ENCODE peak calls at places on chromosome 2, in six cellular contexts. J, K, O, H, D and E are unnamed samples. For H3K9me3, the result is how much of the 10 kb centered on the place peaks cover.

GRCh38 chr2:112001942-112002341 is 53.1 kb upstream of the TMEM87B start:
- DNase-seq in J (no peak), K (no peak), O (no peak), H (no peak), D (no peak), E (peak)

GRCh38 chr2:126781206-126781605 is 117.5 kb upstream of the TEX51 start:
- DNase-seq in J (no peak), K (no peak), O (no peak), H (no peak), D (no peak), E (no peak)

GRCh38 chr2:170047331-170048065 is 130.4 kb upstream of the MYO3B start:
- DNase-seq in J (no peak), K (no peak), O (no peak), H (no peak), D (no peak), E (no peak)

GRCh38 chr2:239932881-239933735 is 92.0 kb downstream of the NDUFA10 start:
- DNase-seq in J (peak), K (no peak), O (no peak), H (peak), D (peak), E (no peak)

GRCh38 chr2:231947694-231948093 is 13.8 kb upstream of the DIS3L2 start:
- DNase-seq in J (no peak), K (no peak), O (no peak), H (no peak), D (no peak), E (no peak)

GRCh38 chr2:175167076-175167791 is 769 bp downstream of the ATF2 start:
- DNase-seq in J (peak), K (peak), O (peak), H (peak), D (peak), E (peak)

GRCh38 chr2:53422979-53423378 is 344.6 kb upstream of the CHAC2 start:
- DNase-seq in J (no peak), K (peak), O (peak), H (no peak), D (no peak), E (peak)

GRCh38 chr2:134413912-134414311 is 160.0 kb downstream of the MGAT5 start:
- DNase-seq in J (no peak), K (no peak), O (no peak), H (no peak), D (no peak), E (no peak)

GRCh38 chr2:28469947-28470585 is 25.8 kb upstream of the PLB1 start:
- DNase-seq in J (no peak), K (no peak), O (no peak), H (no peak), D (no peak), E (no peak)

GRCh38 chr2:230946429-230947234 is 21.6 kb upstream of the GPR55 start:
- DNase-seq in J (no peak), K (no peak), O (no peak), H (no peak), D (no peak), E (no peak)

GRCh38 chr2:196088209-196088608 is 19.6 kb upstream of the DNAH7 start:
- DNase-seq in J (no peak), K (peak), O (peak), H (no peak), D (no peak), E (peak)

GRCh38 chr2:221817052-221817451 is 244.9 kb upstream of the EPHA4 start:
- DNase-seq in J (no peak), K (peak), O (no peak), H (no peak), D (no peak), E (peak)

GRCh38 chr2:69685321-69686048 is 41.9 kb upstream of the AAK1 start:
- DNase-seq in J (no peak), K (peak), O (no peak), H (no peak), D (no peak), E (peak)

GRCh38 chr2:99678651-99679050 is 188.8 kb upstream of the REV1 start:
- DNase-seq in J (no peak), K (no peak), O (no peak), H (no peak), D (no peak), E (no peak)

GRCh38 chr2:225008935-225009334 is 33.3 kb downstream of the DOCK10 start:
- DNase-seq in J (no peak), K (peak), O (no peak), H (no peak), D (no peak), E (no peak)

GRCh38 chr2:160270571-160271113 is 70.6 kb upstream of the ITGB6 start:
- DNase-seq in J (no peak), K (no peak), O (no peak), H (peak), D (peak), E (no peak)

GRCh38 chr2:219437141-219437540 is 2.5 kb downstream of the SPEG start:
- DNase-seq in J (no peak), K (no peak), O (no peak), H (no peak), D (no peak), E (no peak)

GRCh38 chr2:240594511-240595380 is 8.2 kb downstream of the CAPN10 start:
- DNase-seq in J (peak), K (no peak), O (peak), H (peak), D (peak), E (no peak)

GRCh38 chr2:220445429-220446105 is 818.1 kb downstream of the SLC4A3 start:
- DNase-seq in J (no peak), K (no peak), O (no peak), H (no peak), D (no peak), E (no peak)

GRCh38 chr2:61889212-61889956 is 928 bp upstream of the CCT4 start:
- DNase-seq in J (no peak), K (no peak), O (no peak), H (no peak), D (no peak), E (no peak)

GRCh38 chr2:176491172-176491904 is 222.1 kb downstream of the MTX2 start:
- DNase-seq in J (no peak), K (peak), O (no peak), H (peak), D (no peak), E (peak)

GRCh38 chr2:47904903-47905453 is 1.3 kb downstream of the FBXO11 start:
- DNase-seq in J (no peak), K (no peak), O (peak), H (peak), D (peak), E (peak)

GRCh38 chr2:182186132-182186735 is 200.6 kb downstream of the PPP1R1C start:
- DNase-seq in J (no peak), K (peak), O (no peak), H (no peak), D (no peak), E (peak)

GRCh38 chr2:42085706-42086487 is 38.1 kb downstream of the PKDCC start:
- DNase-seq in J (no peak), K (no peak), O (no peak), H (no peak), D (no peak), E (no peak)

GRCh38 chr2:173752152-173752551 is 213.0 kb downstream of the SP3 start:
- DNase-seq in J (no peak), K (peak), O (no peak), H (no peak), D (no peak), E (no peak)

GRCh38 chr2:593354-594026 is 83.7 kb downstream of the TMEM18 start:
- DNase-seq in J (no peak), K (no peak), O (no peak), H (peak), D (no peak), E (no peak)
- H3K9me3 ChIP-seq in J (under half), K (under half), O (under half), H (under half), D (under half), E (under half)

DNA sequence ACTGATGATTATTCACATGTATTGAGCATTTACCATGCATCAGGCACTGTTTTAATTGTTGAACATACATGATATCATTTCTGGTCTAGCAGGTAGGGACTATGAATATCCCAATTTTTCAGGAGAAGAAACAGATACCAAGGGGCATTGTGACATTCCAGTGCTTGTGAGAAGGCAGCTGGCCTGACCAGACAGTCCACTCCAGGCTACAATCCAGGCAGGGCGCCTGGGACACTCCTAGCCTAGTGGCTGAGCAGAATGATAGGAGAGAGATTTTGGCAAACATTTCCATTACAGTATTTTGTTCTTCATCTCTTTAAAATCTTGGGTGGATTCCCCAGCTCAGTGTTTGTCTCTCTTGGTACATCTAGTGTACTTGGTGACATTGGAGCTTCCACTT is 24.9 kb downstream of the ZNF892 start:
- DNase-seq in J (no peak), K (no peak), O (no peak), H (no peak), D (no peak), E (no peak)
- H3K9me3 ChIP-seq in J (under half), K (under half), O (under half), H (under half), D (under half), E (under half)

DNA sequence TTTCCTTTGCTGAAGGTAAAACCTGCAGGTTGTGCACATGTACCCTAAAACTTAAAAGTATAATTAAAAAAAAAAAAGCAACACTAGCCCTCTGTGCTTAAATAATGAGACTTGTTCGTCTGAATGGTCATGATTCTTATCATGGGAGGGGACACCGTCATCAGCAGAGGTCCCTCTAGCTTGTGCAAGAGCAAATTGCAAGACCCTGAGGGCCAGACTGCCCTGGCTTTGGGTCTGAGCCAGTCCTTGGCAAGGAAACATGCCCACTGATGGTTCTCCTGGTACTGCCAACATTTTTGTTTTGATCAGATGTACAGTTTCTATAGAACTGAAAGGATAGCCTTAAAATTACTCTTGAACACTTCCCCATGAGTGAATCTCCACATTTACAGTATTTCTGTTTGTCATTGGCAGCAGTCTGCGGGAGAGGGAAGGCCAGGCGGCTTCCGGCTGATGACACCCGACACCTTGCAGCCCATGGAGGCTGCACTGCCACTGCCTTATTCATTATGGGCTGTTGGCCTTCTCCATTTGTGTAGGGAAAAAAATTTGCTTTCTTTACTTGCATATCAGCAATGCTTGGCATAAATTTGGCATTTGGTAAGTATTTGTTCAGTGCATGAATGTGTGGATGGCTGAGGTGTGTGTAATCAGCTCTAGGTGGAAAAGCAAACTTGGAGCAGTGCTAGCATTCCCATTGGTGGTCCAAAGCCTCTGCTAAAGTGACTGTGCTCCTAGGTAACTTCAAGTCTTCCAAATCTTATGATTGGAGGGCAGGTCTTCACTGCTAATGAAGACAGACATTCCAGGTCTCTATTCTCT is 161.6 kb upstream of the ALKAL2 start:
- DNase-seq in J (no peak), K (no peak), O (no peak), H (no peak), D (no peak), E (no peak)
- H3K9me3 ChIP-seq in J (under half), K (under half), O (under half), H (under half), D (under half), E (under half)

DNA sequence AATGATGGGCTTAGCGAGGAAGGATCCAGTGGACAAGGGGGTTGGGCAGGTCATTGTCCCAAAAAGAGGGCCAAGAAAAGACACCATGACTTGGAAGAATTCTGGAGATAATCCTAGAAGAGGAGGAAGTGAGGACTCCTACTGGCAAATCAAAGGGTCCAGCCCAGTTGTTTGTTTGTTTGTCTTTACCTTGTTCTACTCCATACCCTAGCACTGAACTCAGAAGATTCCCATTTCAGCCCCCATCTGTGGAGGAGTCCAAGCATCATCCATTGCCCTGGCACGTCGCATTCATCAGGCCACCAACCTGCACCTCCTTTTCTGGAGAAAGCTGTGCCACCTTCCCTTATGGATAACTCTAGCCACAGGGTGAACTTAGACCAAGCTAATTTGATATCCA is 326.2 kb downstream of the EN1 start:
- DNase-seq in J (no peak), K (no peak), O (no peak), H (no peak), D (no peak), E (no peak)
- H3K9me3 ChIP-seq in J (under half), K (under half), O (under half), H (under half), D (under half), E (under half)

DNA sequence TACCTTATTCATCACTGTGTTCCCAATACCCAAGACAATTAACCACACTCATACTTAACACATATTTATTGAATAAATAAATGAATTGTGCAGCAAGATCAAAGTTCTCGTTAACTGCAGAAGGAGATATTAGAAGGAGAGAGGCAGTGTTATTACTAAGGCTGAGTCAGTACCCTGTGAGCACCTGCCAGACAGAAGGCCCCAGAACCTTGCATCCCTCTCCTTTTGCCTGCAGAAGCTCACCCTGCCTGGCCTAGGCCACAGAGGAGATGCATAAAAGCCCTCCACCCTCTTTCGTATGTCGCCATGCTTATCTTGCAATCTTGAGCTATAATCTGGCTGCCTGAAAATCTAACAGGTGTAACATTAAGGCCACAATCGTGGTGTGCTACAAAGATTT is 20.5 kb upstream of the RNF149 start:
- DNase-seq in J (no peak), K (no peak), O (no peak), H (no peak), D (no peak), E (peak)
- H3K9me3 ChIP-seq in J (under half), K (under half), O (under half), H (under half), D (under half), E (under half)